ENCODE peak calls at places on chromosomes 2 and 18, in eight cellular contexts. W, E, R, H, M, F, D and O are unnamed samples.

GRCh38 chr2:46458763-46459505 is 20.4 kb upstream of the TMEM247 start:
- DNase-seq in W (no peak), E (no peak), R (no peak), H (no peak), M (no peak), F (no peak), D (no peak), O (no peak)

GRCh38 chr18:596288-596881 is 403 bp upstream of the CLUL1 start:
- DNase-seq in W (no peak), E (no peak), R (no peak), H (no peak), M (peak), F (peak), D (peak), O (no peak)

GRCh38 chr18:67386028-67386427 is 130.5 kb downstream of the DSEL start:
- DNase-seq in W (no peak), E (no peak), R (no peak), H (no peak), M (peak), F (no peak), D (peak), O (no peak)

GRCh38 chr2:25369876-25370275 is 28.2 kb upstream of the DNMT3A start:
- DNase-seq in W (peak), E (peak), R (no peak), H (no peak), M (no peak), F (no peak), D (no peak), O (no peak)

GRCh38 chr18:13222371-13223281 is 4.1 kb downstream of the LDLRAD4 start:
- DNase-seq in W (no peak), E (no peak), R (no peak), H (no peak), M (peak), F (no peak), D (peak), O (peak)

GRCh38 chr2:75570024-75570947 is 9.5 kb upstream of the EVA1A start:
- DNase-seq in W (no peak), E (no peak), R (no peak), H (no peak), M (no peak), F (no peak), D (no peak), O (no peak)

GRCh38 chr2:113858764-113859163 is 31.1 kb upstream of the ACTR3 start:
- DNase-seq in W (no peak), E (no peak), R (peak), H (peak), M (peak), F (no peak), D (peak), O (peak)

GRCh38 chr2:148391324-148391723 is 253.2 kb upstream of the EPC2 start:
- DNase-seq in W (no peak), E (no peak), R (no peak), H (peak), M (no peak), F (no peak), D (peak), O (no peak)

GRCh38 chr2:23905155-23905554 is 21.8 kb downstream of the ATAD2B start:
- DNase-seq in W (no peak), E (no peak), R (no peak), H (peak), M (no peak), F (no peak), D (peak), O (no peak)

GRCh38 chr2:71453404-71454220 is at the start of gene DYSF:
- DNase-seq in W (peak), E (no peak), R (no peak), H (peak), M (peak), F (no peak), D (peak), O (no peak)

GRCh38 chr18:35277633-35278032 is 12.4 kb downstream of the ZSCAN30 start:
- DNase-seq in W (no peak), E (no peak), R (no peak), H (peak), M (no peak), F (no peak), D (no peak), O (no peak)

GRCh38 chr2:198314559-198315153 is 510.3 kb downstream of the PLCL1 start:
- DNase-seq in W (no peak), E (no peak), R (no peak), H (peak), M (peak), F (peak), D (peak), O (peak)

GRCh38 chr2:207113403-207113802 is 52.3 kb downstream of the KLF7 start:
- DNase-seq in W (no peak), E (no peak), R (no peak), H (no peak), M (no peak), F (no peak), D (no peak), O (no peak)

DNA sequence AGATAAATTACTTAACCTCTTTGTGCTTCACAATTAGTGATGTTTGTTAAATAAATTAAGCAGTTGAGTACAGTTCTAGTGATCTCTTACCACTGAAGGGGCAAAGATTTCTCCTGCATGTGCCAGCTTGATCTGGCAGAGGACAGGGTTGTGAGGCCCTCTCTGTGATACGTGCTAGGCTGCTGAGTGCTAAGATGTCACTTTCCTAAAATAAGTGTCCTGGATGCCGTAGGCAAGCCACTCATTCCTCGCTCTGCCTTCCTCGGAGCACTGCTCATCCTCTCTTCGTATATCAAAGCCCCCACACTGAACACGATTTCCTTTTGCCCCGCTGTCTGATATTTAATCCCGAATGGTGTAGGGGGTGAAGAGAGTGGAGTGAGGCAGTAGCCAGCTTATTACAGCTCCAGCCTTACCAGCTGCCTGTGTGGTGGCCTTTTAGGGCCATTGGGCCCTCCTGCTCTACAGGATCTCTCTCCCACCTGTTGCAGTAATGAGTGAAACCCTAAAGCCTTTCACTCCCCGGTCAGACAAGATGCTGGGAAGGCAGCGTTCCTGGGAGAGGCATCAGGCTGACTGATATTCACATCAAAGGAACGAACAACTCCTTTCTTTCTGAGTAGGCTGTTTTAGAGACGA is 40.5 kb downstream of the PTPRM start:
- DNase-seq in W (no peak), E (no peak), R (no peak), H (no peak), M (no peak), F (no peak), D (no peak), O (no peak)
- H3K4me3 ChIP-seq in W (no peak), E (no peak), R (no peak), H (no peak), M (no peak), F (no peak), D (no peak), O (no peak)

DNA sequence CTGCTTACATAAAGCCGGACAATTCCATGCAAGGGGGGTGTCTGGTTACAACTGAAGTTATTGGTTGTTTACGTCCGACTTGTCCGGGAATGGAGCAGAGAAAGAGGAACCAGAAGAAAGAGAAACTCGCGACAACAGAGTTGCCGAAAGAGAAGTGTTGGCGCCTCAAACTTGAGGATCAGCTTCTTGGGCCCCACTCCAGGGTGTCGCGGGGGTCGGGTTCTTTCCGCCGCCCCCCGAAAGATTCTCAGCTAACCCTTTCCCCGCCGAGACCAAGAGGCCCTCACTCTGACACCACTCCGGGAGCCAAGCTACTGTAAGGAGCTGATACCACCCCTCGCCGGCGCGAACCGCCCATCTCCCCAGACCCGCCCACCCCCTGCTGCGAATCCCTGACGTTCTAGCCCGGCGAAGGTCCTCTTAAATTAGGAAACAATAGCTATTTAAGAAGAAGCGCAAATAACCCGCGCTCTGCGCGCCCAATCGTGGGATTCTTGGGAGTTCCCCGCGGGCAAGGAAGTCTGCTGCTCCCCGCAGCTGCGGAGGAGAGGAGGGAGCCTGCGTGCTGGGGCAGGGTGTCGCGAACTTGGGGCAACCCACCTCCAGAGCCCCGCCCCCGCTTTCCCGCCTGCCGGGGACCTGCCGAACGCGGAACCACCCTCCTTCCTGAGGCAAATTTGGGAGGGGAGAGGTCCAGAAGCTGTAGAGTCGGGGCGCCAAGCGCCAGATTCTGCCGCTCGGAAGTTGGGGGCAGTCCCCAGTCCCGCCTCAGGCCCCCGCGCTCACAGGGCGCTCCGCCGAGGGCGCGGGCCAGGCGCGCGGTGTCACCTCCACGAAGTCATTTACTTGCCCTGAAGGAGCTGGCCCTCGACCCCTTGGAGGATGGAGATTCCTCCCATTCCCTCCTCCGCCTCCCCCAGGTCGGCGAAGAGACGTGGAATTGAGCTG is 8.5 kb upstream of the SP9 start:
- DNase-seq in W (peak), E (peak), R (no peak), H (no peak), M (no peak), F (peak), D (no peak), O (no peak)
- H3K4me3 ChIP-seq in W (peak), E (peak), R (peak), H (peak), M (peak), F (peak), D (peak), O (peak)

GRCh38 chr18:7168408-7168807 is 50.8 kb upstream of the LAMA1 start:
- DNase-seq in W (no peak), E (peak), R (no peak), H (no peak), M (no peak), F (no peak), D (no peak), O (no peak)
- H3K4me3 ChIP-seq in W (no peak), E (no peak), R (no peak), H (no peak), M (no peak), F (no peak), D (no peak), O (no peak)

DNA sequence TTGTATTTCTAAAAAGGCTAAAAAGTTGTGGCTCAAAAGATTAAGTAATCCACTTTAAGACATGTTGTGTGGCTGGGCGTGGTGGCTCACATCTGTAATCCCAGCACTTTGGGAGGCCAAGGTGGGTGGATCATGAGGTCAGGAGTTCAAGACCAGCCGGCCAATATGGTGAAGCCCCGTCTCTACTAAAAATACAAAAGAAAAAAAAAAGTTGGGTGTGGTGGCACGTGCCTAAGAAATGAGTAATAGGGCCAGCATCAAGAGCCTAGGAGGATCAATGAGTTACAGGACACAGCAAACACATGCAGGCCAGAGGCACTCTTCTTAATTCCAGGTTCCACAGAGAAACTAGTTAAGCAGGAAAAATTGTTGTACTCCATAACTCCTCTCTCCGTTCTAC is 61.7 kb downstream of the PUM2 start:
- DNase-seq in W (no peak), E (no peak), R (peak), H (peak), M (no peak), F (no peak), D (peak), O (no peak)
- H3K4me3 ChIP-seq in W (no peak), E (no peak), R (no peak), H (no peak), M (no peak), F (no peak), D (no peak), O (no peak)

DNA sequence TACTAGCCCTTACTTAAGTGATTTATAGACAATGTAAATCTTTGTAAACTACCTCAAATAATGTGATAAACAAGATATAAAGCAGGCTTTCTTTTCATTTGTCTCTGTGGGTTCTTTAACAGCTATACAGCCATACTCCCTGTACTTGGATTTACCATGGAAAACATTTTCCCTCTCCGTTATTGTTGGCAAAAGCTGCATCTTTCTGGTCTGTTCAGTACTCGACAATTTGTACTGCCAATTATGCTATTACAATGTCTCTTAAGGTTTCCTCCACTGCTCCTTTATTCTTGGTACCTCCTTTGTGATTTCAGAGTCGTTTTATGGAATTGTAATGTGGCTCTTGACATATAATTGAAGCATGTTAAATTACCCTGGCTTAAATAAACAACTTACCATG is 426.2 kb upstream of the PKDCC start:
- DNase-seq in W (no peak), E (no peak), R (no peak), H (no peak), M (no peak), F (no peak), D (no peak), O (no peak)
- H3K4me3 ChIP-seq in W (no peak), E (no peak), R (no peak), H (no peak), M (no peak), F (no peak), D (no peak), O (no peak)

GRCh38 chr2:19355416-19355821 is 3.0 kb downstream of the OSR1 start:
- DNase-seq in W (no peak), E (no peak), R (no peak), H (no peak), M (no peak), F (no peak), D (no peak), O (no peak)

GRCh38 chr2:19355931-19356544 is 2.4 kb downstream of the OSR1 start:
- DNase-seq in W (no peak), E (no peak), R (no peak), H (no peak), M (no peak), F (no peak), D (peak), O (no peak)

GRCh38 chr2:19357383-19358241 is 811 bp downstream of the OSR1 start:
- DNase-seq in W (no peak), E (no peak), R (no peak), H (peak), M (peak), F (no peak), D (peak), O (no peak)

GRCh38 chr2:19358242-19359020 is at the start of gene OSR1:
- DNase-seq in W (peak), E (peak), R (peak), H (peak), M (peak), F (no peak), D (peak), O (peak)

DNA sequence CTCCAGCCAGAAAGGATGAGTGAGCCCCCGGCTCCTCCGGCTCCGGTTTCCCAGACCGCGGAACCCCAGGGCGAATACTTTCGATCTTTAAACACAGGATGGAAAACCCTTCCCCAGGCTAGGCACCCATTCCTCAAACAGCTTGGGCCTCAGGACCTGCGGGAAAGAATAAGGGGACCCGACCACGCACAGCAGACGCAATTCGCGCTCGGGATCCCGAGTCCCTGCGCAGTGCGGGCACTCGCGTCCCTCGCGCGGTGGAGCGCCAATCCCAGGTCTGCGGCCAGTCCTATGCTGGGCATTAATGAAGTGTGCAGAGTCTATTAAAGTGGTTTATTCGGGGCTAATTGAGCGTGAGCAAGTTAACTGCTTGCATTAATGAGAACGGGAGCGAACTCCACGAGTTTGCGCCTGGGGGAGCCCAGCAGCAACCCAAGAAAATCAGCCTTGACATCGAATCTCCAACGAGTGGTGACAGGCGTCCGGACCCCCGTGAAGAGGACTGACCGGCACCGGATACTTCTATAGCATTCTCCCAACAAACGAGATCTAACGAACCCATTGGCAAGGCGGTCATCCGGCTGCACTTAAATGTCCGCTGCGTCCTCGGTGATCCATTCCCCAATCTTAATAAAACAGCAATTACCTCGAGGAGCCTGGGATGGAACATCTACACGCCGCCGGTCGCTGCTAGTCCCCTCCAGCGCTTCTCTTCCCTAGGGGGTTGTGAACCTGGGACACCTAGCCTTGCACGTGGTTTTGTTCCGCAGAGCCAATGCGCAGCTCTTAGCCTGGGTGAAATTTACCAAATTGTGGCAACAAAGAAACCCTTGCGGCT is 1.7 kb downstream of the OSR1 start:
- DNase-seq in W (no peak), E (no peak), R (no peak), H (peak), M (no peak), F (no peak), D (peak), O (no peak)
- H3K4me3 ChIP-seq in W (peak), E (no peak), R (no peak), H (peak), M (peak), F (no peak), D (peak), O (peak)

GRCh38 chr2:215137329-215137686 is 1.1 kb downstream of the ABCA12 start:
- DNase-seq in W (no peak), E (no peak), R (no peak), H (peak), M (no peak), F (no peak), D (no peak), O (no peak)
- H3K4me3 ChIP-seq in W (no peak), E (no peak), R (peak), H (no peak), M (no peak), F (no peak), D (no peak), O (no peak)

GRCh38 chr2:226970362-226970761 is 134.5 kb downstream of the RHBDD1 start:
- DNase-seq in W (no peak), E (no peak), R (no peak), H (no peak), M (no peak), F (no peak), D (no peak), O (no peak)
- H3K4me3 ChIP-seq in W (peak), E (no peak), R (no peak), H (no peak), M (no peak), F (no peak), D (no peak), O (no peak)